ENCODE peak calls at places on chromosomes 3 and 15, in four cellular contexts. T is GM12878, P is body of pancreas, N is IMR-90. O is an unnamed sample.

GRCh38 chr15:99002226-99002625 is 5.4 kb downstream of the PGPEP1L start:
- DNase-seq in T (no peak), P (no peak), N (no peak), O (no peak)

GRCh38 chr3:2375371-2375770 is 276.7 kb downstream of the CNTN4 start:
- DNase-seq in T (no peak), N (no peak), P (no peak), O (no peak)

GRCh38 chr3:53222183-53222901 is 33.5 kb downstream of the TKT start:
- DNase-seq in P (no peak), N (no peak), T (no peak), O (no peak)

GRCh38 chr3:147906275-147906674 is 497.1 kb downstream of the ZIC1 start:
- DNase-seq in N (peak), T (no peak), P (no peak), O (no peak)

GRCh38 chr15:39327005-39327725 is 253.7 kb upstream of the THBS1 start:
- DNase-seq in P (peak), T (no peak), N (no peak), O (peak)

GRCh38 chr3:150291515-150291914 is 116.6 kb upstream of the TSC22D2 start:
- DNase-seq in P (no peak), T (no peak), N (no peak), O (no peak)

GRCh38 chr3:185549651-185550111 is 2.7 kb downstream of the LIPH start:
- DNase-seq in N (peak), T (no peak), P (no peak), O (peak)

GRCh38 chr3:130894873-130895330 is 1.0 kb downstream of the ATP2C1 start:
- DNase-seq in T (no peak), N (peak), P (no peak), O (no peak)

GRCh38 chr3:101687142-101687931 is 819 bp upstream of the RPL24 start:
- DNase-seq in T (no peak), P (no peak), N (no peak), O (peak)

GRCh38 chr3:120634539-120634938 is 38.4 kb downstream of the NDUFB4 start:
- DNase-seq in N (no peak), P (no peak), T (no peak), O (no peak)

GRCh38 chr15:35557544-35557943 is 11.6 kb upstream of the DPH6 start:
- DNase-seq in N (peak), P (no peak), T (no peak), O (no peak)

GRCh38 chr3:192550356-192550755 is 177.0 kb downstream of the FGF12 start:
- DNase-seq in N (no peak), P (no peak), T (no peak), O (no peak)

GRCh38 chr15:56042982-56043980 is 49.9 kb upstream of the NEDD4 start:
- DNase-seq in P (no peak), N (no peak), T (peak), O (no peak)

GRCh38 chr15:80055933-80056332 is 3.5 kb upstream of the ZFAND6 start:
- DNase-seq in T (peak), N (no peak), P (no peak), O (no peak)

GRCh38 chr15:80061581-80061980 is 2.1 kb downstream of the ZFAND6 start:
- DNase-seq in T (no peak), P (no peak), N (peak), O (no peak)

GRCh38 chr15:80058044-80058443 is 1.4 kb upstream of the ZFAND6 start:
- DNase-seq in P (no peak), T (no peak), N (no peak), O (no peak)

GRCh38 chr15:80058851-80059785 is at the start of gene ZFAND6:
- DNase-seq in T (peak), N (peak), P (peak), O (peak)

GRCh38 chr15:80059786-80060489 is 462 bp downstream of the ZFAND6 start:
- DNase-seq in P (peak), N (peak), T (no peak), O (no peak)
- TF ChIP-seq POLR2A in P (no peak), N (peak), T (peak), O (no peak)

DNA sequence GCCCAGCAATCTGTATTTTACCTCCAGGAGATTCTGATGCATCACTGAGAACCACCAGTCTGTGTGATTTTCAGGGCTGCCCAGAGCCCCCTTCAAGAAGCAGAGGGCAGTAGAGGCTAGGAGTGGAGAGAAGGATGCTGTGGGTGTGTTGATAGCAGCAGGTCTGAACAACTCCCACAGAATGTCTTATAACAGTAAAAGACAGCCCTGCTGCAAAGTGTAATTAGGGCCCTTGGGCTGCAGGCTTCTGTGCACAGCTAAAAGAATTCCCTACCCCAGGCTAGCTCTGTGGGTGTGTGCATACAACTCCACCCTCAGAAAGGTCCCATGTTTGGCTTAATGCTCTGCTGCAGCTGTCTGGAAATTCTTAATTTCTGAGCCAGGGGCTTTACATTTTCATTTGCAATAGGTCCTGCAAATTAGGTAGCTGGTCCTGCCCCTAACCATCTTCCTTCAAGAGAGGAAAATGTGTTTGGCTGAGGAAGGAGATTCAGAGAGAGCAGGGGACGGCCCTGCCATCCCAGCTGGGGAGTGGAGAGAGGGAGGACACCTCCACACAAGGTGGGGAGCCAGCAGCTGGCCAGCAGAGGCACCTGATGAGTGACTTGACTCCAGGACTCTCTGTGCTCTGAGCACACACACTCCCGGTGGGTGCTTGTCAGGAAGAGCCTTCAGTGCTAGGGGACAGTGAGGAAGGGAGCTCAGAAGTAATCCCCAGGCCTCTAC is 43.3 kb upstream of the RAB6B start:
- DNase-seq in N (peak), T (no peak), P (no peak), O (peak)
- TF ChIP-seq CTCF in N (no peak), T (no peak), P (no peak), O (no peak)

GRCh38 chr3:20038679-20039078 is 1.6 kb upstream of the KAT2B start:
- DNase-seq in N (no peak), P (no peak), T (no peak), O (no peak)
- H3K4me3 ChIP-seq in N (no peak), P (no peak), T (peak), O (no peak)

GRCh38 chr3:187744169-187745151 is 808 bp downstream of the BCL6 start:
- DNase-seq in T (no peak), N (peak), P (peak), O (no peak)
- TF ChIP-seq POLR2A in T (no peak), N (no peak), P (peak), O (no peak)

GRCh38 chr3:191441687-191442086 is 19.3 kb upstream of the PYDC2 start:
- DNase-seq in N (no peak), P (no peak), T (no peak), O (no peak)

GRCh38 chr3:191438150-191438814 is 22.7 kb upstream of the PYDC2 start:
- DNase-seq in P (no peak), T (no peak), N (no peak), O (no peak)

GRCh38 chr3:191444569-191444968 is 16.4 kb upstream of the PYDC2 start:
- DNase-seq in N (no peak), T (no peak), P (no peak), O (no peak)

GRCh38 chr3:191435981-191436380 is 25.0 kb upstream of the PYDC2 start:
- DNase-seq in N (no peak), T (no peak), P (no peak), O (no peak)

DNA sequence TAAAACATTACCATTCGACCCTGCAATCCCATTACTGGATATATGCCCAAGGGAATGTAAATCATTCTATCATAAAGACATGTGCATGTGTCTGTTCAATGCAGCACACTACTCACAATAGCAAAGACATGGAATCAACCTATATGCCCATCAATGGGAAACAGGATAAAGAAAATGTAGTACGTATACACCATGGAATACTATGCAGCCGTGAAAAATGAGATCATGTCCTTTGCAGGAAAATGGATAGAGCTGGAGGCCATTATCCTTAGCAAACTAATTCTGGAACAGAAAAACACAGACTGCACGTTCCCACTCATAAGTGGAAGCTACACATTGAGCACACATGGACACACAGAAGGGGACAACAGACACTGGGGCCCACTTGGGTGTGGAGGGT is 20.4 kb upstream of the PYDC2 start:
- DNase-seq in N (no peak), P (no peak), T (no peak), O (no peak)
- TF ChIP-seq CTCF in N (no peak), P (no peak), T (no peak), O (no peak)

GRCh38 chr15:100735654-100736053 is 133.3 kb downstream of the ASB7 start:
- DNase-seq in T (no peak), N (no peak), P (no peak), O (no peak)

GRCh38 chr15:100733088-100733487 is 130.7 kb downstream of the ASB7 start:
- DNase-seq in T (no peak), P (no peak), N (peak), O (peak)

GRCh38 chr15:100733786-100734185 is 131.4 kb downstream of the ASB7 start:
- DNase-seq in P (no peak), N (peak), T (no peak), O (no peak)

GRCh38 chr15:100732359-100733055 is 130.1 kb downstream of the ASB7 start:
- DNase-seq in P (no peak), T (no peak), N (peak), O (peak)

DNA sequence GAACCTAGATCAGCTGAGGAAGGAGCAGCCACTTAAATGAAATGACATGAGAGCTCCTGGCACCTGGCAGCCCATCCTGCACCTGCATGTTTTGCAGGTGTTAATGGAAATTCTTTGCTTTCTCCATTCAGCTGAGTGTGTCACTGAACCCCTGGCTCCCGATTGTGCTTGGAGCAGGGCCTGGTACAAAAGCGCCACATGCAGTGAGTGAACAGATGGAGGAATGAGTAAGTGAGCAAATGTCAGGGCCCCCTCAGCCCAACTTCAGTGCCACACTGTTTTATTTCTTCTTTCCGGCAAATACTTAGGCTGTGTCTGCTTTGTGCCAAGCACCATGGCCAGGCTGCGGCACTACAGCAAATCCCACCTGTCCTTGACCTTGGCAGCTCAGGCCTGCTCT is 132.2 kb downstream of the ASB7 start:
- DNase-seq in T (no peak), P (no peak), N (no peak), O (peak)
- H3K4me3 ChIP-seq in T (no peak), P (no peak), N (no peak), O (no peak)

GRCh38 chr3:32319607-32320006 is 72.0 kb upstream of the CMTM7 start:
- DNase-seq in T (no peak), P (no peak), N (no peak), O (no peak)

GRCh38 chr3:32316976-32317375 is 74.7 kb upstream of the CMTM7 start:
- DNase-seq in T (no peak), N (no peak), P (no peak), O (no peak)

GRCh38 chr3:32321095-32321835 is 70.4 kb upstream of the CMTM7 start:
- DNase-seq in T (no peak), P (peak), N (no peak), O (no peak)

GRCh38 chr3:32322311-32322710 is 69.3 kb upstream of the CMTM7 start:
- DNase-seq in N (no peak), P (no peak), T (no peak), O (no peak)

GRCh38 chr3:32320080-32320479 is 71.6 kb upstream of the CMTM7 start:
- DNase-seq in T (no peak), P (no peak), N (no peak), O (no peak)
- TF ChIP-seq POLR2A in T (no peak), P (no peak), N (no peak), O (no peak)

DNA sequence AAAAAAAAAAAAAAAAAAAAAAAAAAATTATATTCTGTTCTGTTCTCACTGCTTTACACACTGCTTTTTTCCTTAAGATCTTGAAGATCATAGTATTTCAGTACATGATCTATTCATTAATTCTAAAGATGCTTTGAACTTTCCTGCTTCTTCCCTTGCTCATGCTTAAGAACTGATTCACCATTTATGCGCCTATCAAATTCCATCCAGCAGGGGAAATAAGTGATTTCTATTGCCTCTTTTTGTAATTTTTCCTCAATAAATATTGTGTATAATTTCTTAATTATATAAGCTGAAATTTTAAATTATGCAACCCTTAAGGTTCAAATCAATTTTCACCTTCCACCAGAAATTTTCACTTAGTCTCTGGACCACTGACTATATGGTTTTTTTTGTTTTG is 10.6 kb downstream of the DENND6A start:
- DNase-seq in P (no peak), N (peak), T (no peak), O (no peak)
- TF ChIP-seq CTCF in P (no peak), N (peak), T (no peak), O (no peak)

O was measured in lower leg skin.